ENCODE peak calls at places on chromosomes 13 and 19, in four cellular contexts. R is stomach, B is endothelial cell of umbilical vein, V is lower leg skin. K is an unnamed sample.

GRCh38 chr13:96104516-96104915 is 14.6 kb downstream of the HS6ST3 start:
- DNase-seq in R (no peak), B (no peak), V (no peak), K (no peak)

GRCh38 chr19:21588202-21588601 is 82.8 kb downstream of the ZNF429 start:
- DNase-seq in R (no peak), B (no peak), V (no peak), K (no peak)

GRCh38 chr13:110777251-110777820 is 63.8 kb downstream of the ING1 start:
- DNase-seq in R (no peak), B (no peak), V (no peak), K (no peak)

GRCh38 chr13:19587635-19588300 is 26.4 kb upstream of the TPTE2 start:
- DNase-seq in R (no peak), B (peak), V (peak), K (no peak)

GRCh38 chr13:49395416-49396277 is 48.2 kb downstream of the CAB39L start:
- DNase-seq in R (no peak), B (no peak), V (no peak), K (no peak)

GRCh38 chr19:3646336-3647092 is 19.9 kb upstream of the CACTIN start:
- DNase-seq in R (no peak), B (no peak), V (no peak), K (no peak)

GRCh38 chr19:55802281-55802680 is 29.5 kb downstream of the NLRP11 start:
- DNase-seq in R (no peak), B (no peak), V (no peak), K (no peak)

GRCh38 chr19:32875428-32875827 is 5.9 kb upstream of the SLC7A9 start:
- DNase-seq in R (no peak), B (no peak), V (peak), K (no peak)

GRCh38 chr19:7737215-7737614 is 5.3 kb upstream of the CLEC4G start:
- DNase-seq in R (no peak), B (no peak), V (no peak), K (no peak)

GRCh38 chr13:112764864-112765561 is 75.2 kb downstream of the ATP11A start:
- DNase-seq in R (no peak), B (no peak), V (no peak), K (no peak)

GRCh38 chr13:110323172-110323851 is 16.2 kb downstream of the COL4A2 start:
- DNase-seq in R (no peak), B (no peak), V (peak), K (no peak)

GRCh38 chr13:114282143-114282685 is 813 bp downstream of the UPF3A start:
- DNase-seq in R (peak), B (peak), V (peak), K (no peak)

GRCh38 chr19:51439021-51439465 is 19.2 kb downstream of the SIGLEC8 start:
- DNase-seq in R (no peak), B (no peak), V (peak), K (no peak)

GRCh38 chr13:97568850-97569249 is 134.9 kb downstream of the RAP2A start:
- DNase-seq in R (peak), B (peak), V (no peak), K (no peak)

GRCh38 chr13:40483601-40484000 is 182.8 kb downstream of the FOXO1 start:
- DNase-seq in R (no peak), B (no peak), V (peak), K (no peak)

GRCh38 chr13:66162470-66162869 is 1067.7 kb downstream of the PCDH9 start:
- DNase-seq in R (no peak), B (no peak), V (no peak), K (no peak)

GRCh38 chr13:50589651-50590054 is 253.8 kb downstream of the DLEU7 start:
- DNase-seq in R (no peak), B (no peak), V (no peak), K (peak)

GRCh38 chr13:32917504-32917903 is 98.7 kb upstream of the KL start:
- DNase-seq in R (no peak), B (peak), V (no peak), K (no peak)

GRCh38 chr13:110885966-110886365 is 28.9 kb downstream of the ANKRD10 start:
- DNase-seq in R (no peak), B (no peak), V (no peak), K (no peak)

GRCh38 chr13:102136735-102137296 is 265.0 kb downstream of the FGF14 start:
- DNase-seq in R (no peak), B (no peak), V (no peak), K (no peak)

GRCh38 chr13:112624040-112624439 is 36.1 kb upstream of the TUBGCP3 start:
- DNase-seq in R (no peak), B (no peak), V (peak), K (no peak)

GRCh38 chr19:29807870-29808405 is 3.9 kb upstream of the CCNE1 start:
- DNase-seq in R (no peak), B (no peak), V (no peak), K (no peak)

GRCh38 chr19:2532252-2533071 is 56.5 kb downstream of the GADD45B start:
- DNase-seq in R (no peak), B (peak), V (no peak), K (peak)

GRCh38 chr19:39814595-39814994 is 19.4 kb downstream of the DYRK1B start:
- DNase-seq in R (no peak), B (no peak), V (no peak), K (no peak)

GRCh38 chr19:29393915-29394460 is 131.8 kb upstream of the VSTM2B start:
- DNase-seq in R (no peak), B (no peak), V (no peak), K (no peak)

GRCh38 chr13:40433577-40433976 is 232.9 kb downstream of the FOXO1 start:
- DNase-seq in R (no peak), B (no peak), V (no peak), K (no peak)

GRCh38 chr19:6457958-6458694 is 1.5 kb downstream of the SLC25A23 start:
- DNase-seq in R (no peak), B (no peak), V (no peak), K (no peak)
- H3K4me3 ChIP-seq in R (peak), B (no peak), V (no peak), K (no peak)

GRCh38 chr13:37870895-37871550 is 1.5 kb upstream of the TRPC4 start:
- DNase-seq in R (no peak), B (no peak), V (no peak), K (peak)
- H3K4me3 ChIP-seq in R (no peak), B (no peak), V (no peak), K (no peak)

GRCh38 chr19:11152318-11153062 is 3.1 kb downstream of the SPC24 start:
- DNase-seq in R (peak), B (peak), V (peak), K (peak)
- H3K4me3 ChIP-seq in R (no peak), B (no peak), V (no peak), K (no peak)

GRCh38 chr19:42280761-42281174 is 11.7 kb downstream of the CIC start:
- DNase-seq in R (no peak), B (peak), V (peak), K (no peak)
- H3K4me3 ChIP-seq in R (peak), B (peak), V (peak), K (peak)

DNA sequence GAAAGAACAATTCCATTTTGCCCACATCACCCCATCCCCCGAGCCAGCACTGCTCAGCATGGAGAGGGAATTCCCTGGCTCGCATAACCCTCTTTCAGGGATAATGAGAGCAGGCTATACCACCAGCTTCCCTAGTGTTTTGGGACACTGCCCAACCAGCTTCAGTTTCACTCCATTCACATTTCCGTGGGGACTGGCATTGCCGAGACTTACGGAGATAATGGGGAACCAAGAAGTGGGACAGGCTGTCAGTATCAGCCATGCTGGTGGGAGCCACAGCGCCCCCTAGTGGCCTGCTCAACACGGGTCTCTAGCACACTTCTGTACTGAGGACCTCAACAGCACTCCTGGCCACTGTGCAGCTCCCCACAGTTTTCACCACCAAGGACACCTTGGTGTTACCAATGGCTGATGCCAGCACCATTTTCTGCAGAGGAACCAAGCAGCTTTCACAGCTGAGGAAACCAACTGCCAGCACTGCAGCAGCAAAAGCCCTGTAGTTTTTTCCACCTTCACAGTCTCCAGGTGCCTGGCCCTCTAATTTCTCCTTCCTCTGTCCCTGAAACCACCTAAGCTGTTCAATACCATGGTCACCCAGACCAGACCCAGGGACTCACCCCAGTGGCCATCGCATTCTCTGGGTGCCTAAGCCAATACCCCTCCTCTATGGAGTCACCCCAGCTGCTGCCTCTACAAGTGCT is 23.7 kb downstream of the SLC6A16 start:
- DNase-seq in R (peak), B (peak), V (peak), K (no peak)
- H3K4me3 ChIP-seq in R (no peak), B (no peak), V (no peak), K (peak)